ENCODE peak calls at places on chromosome 1, in six cellular contexts. C is GM12878, A is K562, M is GM12891, Z is H1, O is HepG2. S is an unnamed sample.

GRCh38 chr1:85453640-85454194 is 11.2 kb downstream of the DDAH1 start:
- DNase-seq in C (no peak), A (no peak), M (no peak), Z (no peak), O (no peak), S (no peak)

GRCh38 chr1:156009404-156009803 is 11.3 kb downstream of the SSR2 start:
- DNase-seq in C (no peak), A (no peak), M (no peak), Z (no peak), O (no peak), S (no peak)

GRCh38 chr1:5161372-5161771 is 507.0 kb downstream of the AJAP1 start:
- DNase-seq in C (no peak), A (no peak), M (no peak), Z (peak), O (no peak), S (no peak)

GRCh38 chr1:1171551-1172340 is 1.9 kb upstream of the TTLL10 start:
- DNase-seq in C (no peak), A (no peak), M (no peak), Z (no peak), O (no peak), S (no peak)

GRCh38 chr1:67019600-67020136 is 34.3 kb downstream of the SLC35D1 start:
- DNase-seq in C (no peak), A (no peak), M (no peak), Z (no peak), O (no peak), S (no peak)

GRCh38 chr1:172390620-172391491 is 29.6 kb upstream of the C1orf105 start:
- DNase-seq in C (peak), A (no peak), M (peak), Z (no peak), O (no peak), S (no peak)

GRCh38 chr1:156750191-156750931 is 1.1 kb downstream of the HDGF start:
- DNase-seq in C (no peak), A (peak), M (no peak), Z (no peak), O (no peak), S (no peak)

GRCh38 chr1:198088360-198089071 is 68.3 kb upstream of the NEK7 start:
- DNase-seq in C (no peak), A (no peak), M (peak), Z (no peak), O (peak), S (peak)

GRCh38 chr1:183595537-183595936 is 5.3 kb upstream of the NCF2 start:
- DNase-seq in C (no peak), A (no peak), M (no peak), Z (no peak), O (no peak), S (no peak)

GRCh38 chr1:185917646-185918045 is 183.5 kb downstream of the HMCN1 start:
- DNase-seq in C (no peak), A (no peak), M (no peak), Z (no peak), O (no peak), S (no peak)

GRCh38 chr1:42165511-42166210 is 1.1 kb upstream of the GUCA2A start:
- DNase-seq in C (no peak), A (no peak), M (no peak), Z (no peak), O (peak), S (no peak)

GRCh38 chr1:220368352-220369265 is 96.4 kb upstream of the RAB3GAP2 start:
- DNase-seq in C (no peak), A (no peak), M (no peak), Z (no peak), O (no peak), S (no peak)

GRCh38 chr1:1917995-1918900 is 831 bp downstream of the TMEM52 start:
- DNase-seq in C (no peak), A (no peak), M (no peak), Z (no peak), O (no peak), S (no peak)

GRCh38 chr1:183038333-183038876 is 15.2 kb downstream of the LAMC1 start:
- DNase-seq in C (no peak), A (no peak), M (no peak), Z (no peak), O (no peak), S (no peak)

GRCh38 chr1:36034692-36035091 is 49.2 kb upstream of the TEKT2 start:
- DNase-seq in C (no peak), A (no peak), M (no peak), Z (no peak), O (no peak), S (no peak)

GRCh38 chr1:18536943-18537342 is 56.2 kb downstream of the KLHDC7A start:
- DNase-seq in C (no peak), A (no peak), M (no peak), Z (no peak), O (no peak), S (no peak)

GRCh38 chr1:52928083-52928404 is 968 bp downstream of the SCP2 start:
- DNase-seq in C (no peak), A (no peak), M (no peak), Z (no peak), O (no peak), S (no peak)
- TF ChIP-seq TAF1 in C (no peak), A (no peak), M (no peak), Z (no peak), O (no peak), S (no peak)

GRCh38 chr1:200291106-200291505 is 118.7 kb downstream of the ZNF281 start:
- DNase-seq in C (no peak), A (no peak), M (no peak), Z (no peak), O (no peak), S (no peak)

GRCh38 chr1:200296091-200296661 is 113.7 kb downstream of the ZNF281 start:
- DNase-seq in C (no peak), A (no peak), M (no peak), Z (no peak), O (peak), S (no peak)

GRCh38 chr1:200292699-200293098 is 117.1 kb downstream of the ZNF281 start:
- DNase-seq in C (no peak), A (no peak), M (no peak), Z (no peak), O (no peak), S (no peak)

GRCh38 chr1:200298242-200298641 is 111.6 kb downstream of the ZNF281 start:
- DNase-seq in C (no peak), A (no peak), M (no peak), Z (no peak), O (no peak), S (no peak)

DNA sequence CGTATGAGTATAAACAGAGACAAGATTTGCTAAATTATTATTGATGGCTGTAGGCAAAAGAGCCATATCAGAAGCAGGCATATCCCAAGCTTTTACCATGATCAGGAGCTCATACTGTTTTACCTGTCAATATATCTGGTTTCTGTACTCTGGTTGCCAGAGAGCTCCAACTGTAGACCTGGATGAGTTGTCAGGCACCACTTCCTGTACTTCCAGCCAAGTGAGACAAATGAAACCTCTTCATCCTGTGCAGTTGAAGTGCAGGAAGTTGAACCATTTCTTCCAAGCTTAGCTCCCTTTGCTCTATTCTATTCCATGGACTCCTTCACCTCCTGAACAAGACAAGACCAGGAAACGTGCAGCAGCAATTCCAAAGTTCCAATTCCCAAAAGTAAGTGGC is 115.6 kb downstream of the ZNF281 start:
- DNase-seq in C (no peak), A (no peak), M (no peak), Z (no peak), O (no peak), S (no peak)
- TF ChIP-seq POLR2AphosphoS5 in C (no peak), A (no peak), M (no peak), Z (no peak), O (no peak), S (no peak)

DNA sequence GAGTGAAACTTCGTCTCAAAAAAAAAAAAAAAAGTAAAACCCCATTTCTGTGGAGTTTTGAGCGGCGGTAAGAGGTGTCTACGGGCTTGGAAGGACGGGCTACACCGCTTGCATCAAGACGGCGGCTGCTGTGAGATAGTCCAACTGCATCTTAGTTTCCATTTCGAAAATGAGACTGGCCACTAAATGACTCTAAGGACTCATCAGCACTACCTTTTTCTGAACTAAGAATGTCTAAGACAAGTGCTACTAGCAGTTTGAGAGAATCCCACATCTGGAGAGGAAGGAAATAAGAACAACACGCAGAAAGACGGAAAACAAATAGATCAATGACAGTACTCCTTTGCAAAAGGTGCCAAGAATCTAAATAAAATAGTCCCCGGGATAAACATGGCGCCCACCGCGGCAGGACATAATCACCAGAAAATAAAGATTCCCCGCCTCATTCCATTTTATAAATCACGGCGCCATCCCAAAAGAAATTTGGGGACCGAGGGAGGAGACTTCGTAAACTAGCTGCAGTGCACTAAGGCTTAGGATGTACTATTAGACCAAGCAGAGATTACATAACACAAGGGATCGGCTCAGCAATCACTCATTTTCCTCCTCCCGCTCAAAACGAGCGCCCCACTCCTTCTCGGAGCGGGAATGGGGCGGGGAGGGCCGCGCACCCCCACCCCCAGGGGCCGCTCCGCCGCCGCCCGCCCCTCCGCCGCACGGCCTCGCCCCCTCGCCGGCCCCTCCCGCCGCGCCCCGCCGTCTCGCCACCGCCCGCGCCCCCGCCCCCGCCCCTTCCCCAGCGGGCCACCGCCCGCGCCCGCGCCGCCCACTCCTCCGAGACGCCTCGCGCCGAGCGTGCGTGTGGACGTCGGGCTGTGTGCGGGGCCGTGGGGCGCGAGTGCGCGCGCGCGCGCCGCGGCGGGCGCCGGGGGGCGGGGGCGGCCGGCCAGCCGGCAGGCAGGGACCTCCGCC is 1.1 kb downstream of the POGZ start:
- DNase-seq in C (peak), A (peak), M (peak), Z (no peak), O (peak), S (peak)
- TF ChIP-seq POLR2A in C (peak), A (peak), M (no peak), Z (peak), O (peak), S (no peak)

GRCh38 chr1:168719306-168720111 is 9.5 kb downstream of the DPT start:
- DNase-seq in C (peak), A (no peak), M (no peak), Z (no peak), O (peak), S (no peak)
- TF ChIP-seq TAF1 in C (no peak), A (no peak), M (no peak), Z (no peak), O (no peak), S (no peak)

DNA sequence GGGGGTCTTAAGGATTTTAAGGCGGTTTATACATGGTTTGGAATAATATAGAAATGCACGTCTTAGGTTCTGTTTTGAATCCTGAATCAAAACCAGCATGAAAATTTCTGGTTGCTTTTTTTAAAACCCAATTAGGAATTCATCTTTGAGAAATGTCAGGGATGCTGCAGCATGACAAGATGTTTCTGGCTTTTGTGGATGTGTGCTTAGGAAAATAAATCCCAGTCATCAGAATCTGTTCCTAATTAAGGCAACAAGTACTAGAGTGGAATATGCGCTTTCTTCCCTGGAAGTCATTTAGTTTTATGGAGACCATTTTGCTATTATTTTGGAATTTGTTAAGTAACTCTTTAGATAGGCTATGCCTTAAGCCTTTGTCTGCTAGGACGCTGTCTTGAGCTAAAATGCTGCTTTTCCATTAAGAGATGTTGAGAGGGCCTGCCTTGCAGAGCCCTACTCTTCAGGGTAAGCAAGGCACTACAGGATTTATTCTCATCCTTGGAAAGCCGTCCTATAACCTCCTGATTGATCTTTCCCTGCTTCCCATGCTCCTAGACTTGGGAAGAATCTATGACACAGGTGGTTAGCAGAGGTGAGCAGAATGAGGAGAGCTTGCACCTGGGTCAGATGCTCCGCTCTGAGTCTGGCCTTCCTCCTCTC is 332.8 kb downstream of the DISC1 start:
- DNase-seq in C (no peak), A (no peak), M (no peak), Z (no peak), O (no peak), S (no peak)
- TF ChIP-seq POLR2AphosphoS5 in C (no peak), A (no peak), M (no peak), Z (no peak), O (no peak), S (no peak)

DNA sequence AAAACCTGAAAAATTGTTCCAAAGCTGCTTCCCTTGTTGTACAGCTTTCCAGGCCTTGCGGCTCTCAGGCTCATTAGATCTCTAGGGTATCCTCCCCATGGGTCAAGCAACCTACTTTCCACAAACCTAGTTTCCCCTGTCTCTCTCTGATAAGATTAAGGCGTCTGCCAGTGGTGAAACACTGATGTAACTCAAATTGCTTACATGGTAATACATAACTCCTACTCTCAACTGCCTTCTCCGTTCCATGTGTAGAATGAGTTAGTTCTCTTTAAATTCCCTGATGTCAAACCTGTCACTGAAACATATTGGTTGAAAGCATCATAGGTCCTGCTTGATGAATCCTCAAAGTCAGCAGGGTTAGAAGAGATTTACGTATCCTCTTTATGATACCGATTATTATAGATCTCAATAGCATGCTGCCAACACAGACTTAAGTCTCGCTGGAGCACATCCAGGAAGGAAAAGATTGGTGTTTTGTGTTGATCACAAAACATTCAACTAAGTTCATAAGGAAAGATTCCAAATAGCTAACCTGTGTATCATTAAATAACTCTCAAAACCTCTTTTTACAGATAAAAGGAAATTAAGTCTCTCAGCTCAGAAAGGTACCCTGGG is 10.6 kb downstream of the PPP1R15B start:
- DNase-seq in C (no peak), A (peak), M (no peak), Z (no peak), O (no peak), S (no peak)
- TF ChIP-seq POLR2A in C (no peak), A (no peak), M (no peak), Z (no peak), O (no peak), S (no peak)

S was measured in GM12892.